ENCODE peak calls at places on chromosomes 3 and 15, in six cellular contexts. E, P, W, I, B and L are unnamed samples.

GRCh38 chr15:31278056-31278445 is 48.6 kb upstream of the KLF13 start:
- DNase-seq in E (no peak), P (no peak), W (no peak), I (no peak), B (no peak), L (no peak)

GRCh38 chr3:33144433-33144832 is 30.6 kb downstream of the CRTAP start:
- DNase-seq in E (no peak), P (no peak), W (peak), I (no peak), B (no peak), L (peak)

GRCh38 chr3:47850062-47850802 is 47.3 kb downstream of the DHX30 start:
- DNase-seq in E (peak), P (no peak), W (no peak), I (no peak), B (no peak), L (no peak)

GRCh38 chr3:197736010-197736490 is 654 bp downstream of the RUBCN start:
- DNase-seq in E (no peak), P (peak), W (peak), I (peak), B (peak), L (peak)

GRCh38 chr3:82875401-82875800 is 1114.0 kb upstream of the GBE1 start:
- DNase-seq in E (no peak), P (no peak), W (no peak), I (no peak), B (no peak), L (no peak)

GRCh38 chr15:92076536-92076935 is 223.0 kb downstream of the SLCO3A1 start:
- DNase-seq in E (no peak), P (no peak), W (no peak), I (no peak), B (no peak), L (no peak)

GRCh38 chr15:37791693-37792092 is 142.7 kb upstream of the TMCO5A start:
- DNase-seq in E (no peak), P (no peak), W (no peak), I (no peak), B (no peak), L (no peak)

GRCh38 chr15:59549826-59550225 is 61.8 kb upstream of the GCNT3 start:
- DNase-seq in E (no peak), P (no peak), W (no peak), I (no peak), B (no peak), L (no peak)

GRCh38 chr15:62638220-62638619 is 404.3 kb upstream of the TPM1 start:
- DNase-seq in E (no peak), P (no peak), W (no peak), I (no peak), B (no peak), L (no peak)

GRCh38 chr15:45429974-45430792 is 51.8 kb upstream of the GATM start:
- DNase-seq in E (peak), P (peak), W (peak), I (peak), B (peak), L (peak)

GRCh38 chr3:73687081-73688004 is 62.6 kb upstream of the PDZRN3 start:
- DNase-seq in E (peak), P (no peak), W (no peak), I (no peak), B (no peak), L (no peak)

GRCh38 chr15:43911235-43911661 is 84.4 kb downstream of the WDR76 start:
- DNase-seq in E (peak), P (peak), W (no peak), I (no peak), B (no peak), L (no peak)

GRCh38 chr3:71512000-71512399 is 71.5 kb downstream of the FOXP1 start:
- DNase-seq in E (no peak), P (no peak), W (no peak), I (no peak), B (peak), L (peak)

GRCh38 chr15:77605582-77605981 is 27.1 kb downstream of the LINGO1 start:
- DNase-seq in E (no peak), P (no peak), W (no peak), I (no peak), B (no peak), L (no peak)

GRCh38 chr15:60651734-60652141 is 172.8 kb upstream of the ICE2 start:
- DNase-seq in E (no peak), P (no peak), W (peak), I (no peak), B (no peak), L (no peak)

GRCh38 chr15:91099616-91100560 is at the start of gene SV2B:
- DNase-seq in E (peak), P (peak), W (peak), I (peak), B (no peak), L (peak)

GRCh38 chr3:72158639-72159005 is 373.7 kb upstream of the PROK2 start:
- DNase-seq in E (no peak), P (no peak), W (peak), I (no peak), B (no peak), L (no peak)

GRCh38 chr15:36658321-36658720 is 78.9 kb downstream of the CDIN1 start:
- DNase-seq in E (peak), P (peak), W (no peak), I (no peak), B (no peak), L (no peak)

GRCh38 chr3:104425416-104425815 is 941.3 kb upstream of the ALCAM start:
- DNase-seq in E (no peak), P (no peak), W (no peak), I (no peak), B (no peak), L (no peak)

GRCh38 chr3:119310052-119310451 is 15.9 kb downstream of the ARHGAP31 start:
- DNase-seq in E (peak), P (peak), W (no peak), I (peak), B (no peak), L (no peak)

GRCh38 chr15:34753236-34753894 is 1.4 kb downstream of the GJD2 start:
- DNase-seq in E (peak), P (peak), W (peak), I (no peak), B (no peak), L (no peak)

GRCh38 chr3:73846951-73847350 is 222.2 kb upstream of the PDZRN3 start:
- DNase-seq in E (no peak), P (no peak), W (no peak), I (no peak), B (no peak), L (no peak)

GRCh38 chr3:111412656-111413055 is 129.3 kb upstream of the CD96 start:
- DNase-seq in E (no peak), P (peak), W (no peak), I (no peak), B (no peak), L (no peak)

GRCh38 chr3:184757010-184757651 is 45.3 kb upstream of the MAGEF1 start:
- DNase-seq in E (peak), P (peak), W (peak), I (peak), B (peak), L (no peak)

GRCh38 chr3:176416870-176417269 is 780.4 kb downstream of the TBL1XR1 start:
- DNase-seq in E (no peak), P (no peak), W (no peak), I (no peak), B (no peak), L (no peak)

GRCh38 chr3:140288575-140288974 is 353.6 kb downstream of the CLSTN2 start:
- DNase-seq in E (peak), P (peak), W (no peak), I (no peak), B (no peak), L (no peak)

GRCh38 chr3:193507566-193507965 is 47.1 kb downstream of the ATP13A4 start:
- DNase-seq in E (no peak), P (peak), W (no peak), I (no peak), B (no peak), L (no peak)

GRCh38 chr15:59553879-59554735 is 57.5 kb upstream of the GCNT3 start:
- DNase-seq in E (peak), P (peak), W (no peak), I (no peak), B (no peak), L (no peak)

GRCh38 chr15:38886315-38887163 is 321.9 kb upstream of the RASGRP1 start:
- DNase-seq in E (peak), P (peak), W (no peak), I (no peak), B (no peak), L (no peak)

GRCh38 chr3:141289228-141289772 is 57.7 kb downstream of the PXYLP1 start:
- DNase-seq in E (no peak), P (no peak), W (no peak), I (no peak), B (no peak), L (no peak)

GRCh38 chr3:126659915-126660886 is 5.3 kb upstream of the TXNRD3 start:
- DNase-seq in E (no peak), P (no peak), W (no peak), I (no peak), B (no peak), L (no peak)

GRCh38 chr3:106534206-106534605 is 665.4 kb upstream of the CBLB start:
- DNase-seq in E (peak), P (peak), W (no peak), I (no peak), B (peak), L (peak)

DNA sequence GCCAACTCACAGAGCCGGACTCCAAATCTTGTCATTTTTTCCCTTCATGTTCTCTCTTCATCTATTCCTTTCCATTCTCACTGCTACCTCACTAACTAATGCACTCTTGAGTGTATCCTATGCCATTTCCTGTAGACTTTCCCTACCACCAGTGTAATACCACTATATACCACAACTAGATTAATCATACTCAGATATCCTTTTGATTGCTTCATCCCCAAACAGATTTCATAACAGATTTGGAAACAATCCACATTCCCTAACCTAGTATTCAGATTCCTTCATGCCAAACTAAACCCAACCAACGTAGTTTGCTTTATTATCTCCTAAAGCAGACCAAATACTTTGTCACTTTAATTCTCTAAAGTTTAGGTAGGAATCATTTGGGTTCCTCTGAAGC is 2.6 kb upstream of the PLOD2 start:
- DNase-seq in E (peak), P (peak), W (no peak), I (no peak), B (no peak), L (no peak)
- TF ChIP-seq CTCF in E (peak), P (peak), W (no peak), I (peak), B (peak), L (no peak)

DNA sequence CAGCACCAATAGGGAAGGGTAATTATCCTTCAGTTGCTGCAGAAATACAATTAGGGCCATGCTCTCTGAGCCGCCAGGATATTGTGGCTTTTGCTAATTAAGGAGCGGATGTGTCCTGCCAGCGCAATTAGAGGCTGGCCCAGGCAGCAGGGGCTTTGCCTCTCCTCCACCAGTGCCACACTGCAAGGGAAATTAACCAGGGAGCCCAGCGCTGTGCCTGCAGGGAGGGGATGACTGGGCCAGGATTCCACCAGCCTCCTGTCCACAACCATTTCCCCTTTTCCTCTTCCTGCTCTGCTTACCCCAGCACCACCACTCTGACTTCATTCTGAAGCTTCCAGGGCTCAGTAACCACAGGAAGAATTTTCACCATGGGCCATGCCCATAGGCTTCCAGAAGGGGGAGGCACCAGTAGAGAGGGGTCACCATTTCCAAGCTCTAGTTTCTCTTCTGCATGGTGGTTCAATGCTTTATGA is 10.3 kb upstream of the AEN start:
- DNase-seq in E (no peak), P (no peak), W (no peak), I (no peak), B (no peak), L (no peak)
- TF ChIP-seq CTCF in E (no peak), P (no peak), W (no peak), I (no peak), B (no peak), L (no peak)

GRCh38 chr15:74955796-74956647 is 550 bp downstream of the RPP25 start:
- DNase-seq in E (peak), P (peak), W (peak), I (peak), B (peak), L (peak)
- TF ChIP-seq CTCF in E (peak), P (peak), W (peak), I (peak), B (peak), L (peak)

GRCh38 chr3:69855436-69856162 is 116.3 kb downstream of the MITF start:
- DNase-seq in E (peak), P (no peak), W (no peak), I (no peak), B (no peak), L (no peak)
- TF ChIP-seq CTCF in E (peak), P (peak), W (peak), I (peak), B (no peak), L (no peak)

DNA sequence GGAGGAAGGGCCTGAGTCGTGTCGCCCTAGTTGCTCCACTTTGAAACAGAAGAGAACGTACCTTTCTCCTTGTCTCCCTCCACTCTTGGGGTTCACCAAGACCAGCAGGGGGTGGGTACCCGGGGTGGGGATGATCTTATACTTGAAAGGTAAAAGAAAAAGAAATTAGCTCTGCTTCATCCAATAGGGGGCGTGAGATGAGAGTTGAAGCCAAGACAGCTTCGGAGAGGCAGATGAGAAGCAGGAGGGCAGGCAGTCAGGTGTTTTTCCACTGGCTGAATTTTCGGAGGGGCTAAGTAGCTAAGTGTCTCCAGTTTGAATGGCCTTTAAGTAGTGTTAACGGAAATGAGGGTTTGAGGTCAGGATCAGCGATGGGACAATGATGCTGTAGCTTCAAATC is 100.4 kb downstream of the DGKG start:
- DNase-seq in E (no peak), P (no peak), W (no peak), I (no peak), B (no peak), L (no peak)
- TF ChIP-seq CTCF in E (peak), P (peak), W (peak), I (no peak), B (no peak), L (peak)

DNA sequence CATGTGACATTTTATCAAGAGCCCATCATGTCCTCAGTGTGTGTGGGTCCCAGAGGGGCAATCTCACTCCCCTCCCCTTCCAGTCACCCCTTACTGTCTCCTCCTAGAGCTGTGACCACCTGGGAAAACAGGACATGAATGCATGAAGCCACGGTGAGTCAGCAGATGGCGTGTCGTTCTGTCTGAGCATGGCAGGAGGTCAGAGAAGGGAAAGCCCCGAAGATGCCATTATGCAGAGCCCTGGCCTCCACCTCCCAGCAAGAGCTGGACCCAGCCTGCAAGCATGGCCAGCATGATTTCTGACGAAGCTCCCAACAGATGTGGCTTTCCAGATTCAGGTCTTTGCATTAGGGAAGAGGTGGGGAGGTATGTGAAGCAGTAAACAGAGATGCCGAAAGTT is 118.4 kb downstream of the TLE3 start:
- DNase-seq in E (no peak), P (no peak), W (no peak), I (no peak), B (peak), L (peak)
- TF ChIP-seq CTCF in E (no peak), P (no peak), W (no peak), I (no peak), B (no peak), L (no peak)

DNA sequence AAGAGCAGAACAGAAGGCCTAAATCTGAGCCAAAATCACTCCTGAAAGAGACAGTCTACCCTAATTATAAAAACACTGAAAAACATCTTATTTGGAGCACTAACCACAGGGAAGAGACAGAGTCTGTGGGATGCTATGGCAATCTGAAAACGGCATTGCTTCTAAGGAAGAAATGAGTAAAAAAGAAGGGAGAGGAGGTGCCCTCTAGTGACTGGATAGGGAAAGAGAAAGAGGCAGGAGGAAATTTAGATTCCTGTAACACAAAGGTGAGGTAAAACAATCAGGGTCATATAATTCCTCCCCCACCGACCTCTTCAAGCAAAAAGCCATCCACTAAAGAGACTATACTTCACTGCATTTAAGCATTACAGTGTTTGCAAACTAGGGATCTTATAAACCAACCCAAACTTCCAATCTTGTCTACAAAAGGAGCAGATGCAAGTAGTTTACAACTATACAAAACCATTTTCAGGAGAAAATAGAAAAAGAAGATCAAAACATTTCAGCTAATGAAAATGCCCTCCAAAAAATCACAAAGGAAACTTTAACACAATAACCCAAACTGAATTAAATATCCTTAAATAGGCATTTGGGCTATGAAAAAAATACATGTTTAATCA is 32.6 kb downstream of the HACD2 start:
- DNase-seq in E (peak), P (no peak), W (no peak), I (no peak), B (no peak), L (no peak)
- TF ChIP-seq CTCF in E (peak), P (peak), W (peak), I (peak), B (peak), L (peak)

GRCh38 chr15:50320504-50320903 is 34.5 kb downstream of the GABPB1 start:
- DNase-seq in E (no peak), P (no peak), W (no peak), I (no peak), B (no peak), L (no peak)

GRCh38 chr15:50321680-50322079 is 33.3 kb downstream of the GABPB1 start:
- DNase-seq in E (peak), P (no peak), W (no peak), I (no peak), B (no peak), L (no peak)

GRCh38 chr15:50312636-50313035 is 42.4 kb downstream of the GABPB1 start:
- DNase-seq in E (no peak), P (no peak), W (no peak), I (no peak), B (no peak), L (no peak)

GRCh38 chr15:50318697-50319096 is 36.3 kb downstream of the GABPB1 start:
- DNase-seq in E (no peak), P (no peak), W (no peak), I (no peak), B (no peak), L (no peak)

DNA sequence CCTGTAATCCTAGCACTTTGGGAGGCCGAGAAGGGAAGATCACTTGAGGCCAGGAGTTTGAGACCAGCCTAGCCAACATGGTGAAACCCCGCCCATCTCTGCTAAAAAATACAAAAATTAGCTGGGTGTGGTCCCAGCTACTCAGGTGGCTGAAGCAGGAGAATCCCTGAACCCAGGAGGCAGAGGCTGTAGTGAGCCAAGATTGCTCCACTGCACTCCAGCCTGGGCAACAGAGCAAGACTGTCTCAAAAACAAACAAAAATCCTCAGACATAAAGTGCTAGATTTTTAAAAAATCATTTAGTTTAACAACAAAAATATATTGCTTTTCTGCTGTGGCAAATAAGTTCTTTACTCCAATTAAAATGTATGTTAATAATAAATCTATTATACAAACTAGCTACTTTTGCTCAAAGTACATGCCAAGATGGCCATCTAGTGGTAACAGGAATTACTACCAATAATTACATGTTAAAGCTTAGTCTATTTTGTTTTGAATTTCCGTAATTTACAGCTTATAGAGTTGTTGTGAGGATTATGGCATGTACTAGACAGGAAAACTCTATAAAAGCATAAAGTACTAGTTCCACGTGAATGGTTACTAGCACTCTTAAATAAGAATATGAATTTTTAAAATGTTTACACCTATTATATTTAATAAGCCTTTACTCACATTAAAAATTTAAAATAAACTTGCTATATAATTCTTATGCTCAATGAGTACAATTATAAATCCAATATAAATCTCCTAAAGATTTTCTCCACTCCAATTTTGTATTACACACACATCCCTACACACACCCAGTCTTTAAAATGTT is 39.0 kb downstream of the GABPB1 start:
- DNase-seq in E (peak), P (peak), W (no peak), I (no peak), B (no peak), L (no peak)
- TF ChIP-seq CTCF in E (peak), P (peak), W (peak), I (peak), B (peak), L (peak)

DNA sequence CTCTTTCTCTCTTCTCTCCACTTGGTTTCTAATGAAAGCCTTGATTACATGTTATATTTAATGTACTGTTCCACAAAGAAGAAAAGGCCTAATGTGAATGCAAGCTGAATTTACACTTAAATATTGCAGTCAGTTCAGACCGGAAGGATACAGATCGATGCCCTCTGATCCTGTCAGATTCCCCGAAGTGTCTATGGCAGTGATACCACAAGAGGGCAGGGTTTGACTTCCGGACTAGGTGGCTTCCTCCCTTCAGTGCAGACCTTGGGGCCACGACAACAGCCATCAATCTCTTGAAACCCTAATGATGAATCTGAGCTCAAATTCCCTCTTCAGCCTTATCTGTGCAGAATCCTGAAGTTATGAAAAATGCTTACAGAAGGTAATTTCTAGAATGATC is 29.5 kb downstream of the AGTR1 start:
- DNase-seq in E (no peak), P (no peak), W (peak), I (no peak), B (peak), L (peak)
- TF ChIP-seq CTCF in E (no peak), P (peak), W (peak), I (peak), B (peak), L (no peak)